ENCODE peak calls at places on chromosome 17, in ten cellular contexts. R is NCI-H1092 treated with DMSO at 0.1 percent for 48 hours; E is EH; K is stimulated activated CD4-positive, alpha-beta T cell treated with anti-CD3 and anti-CD28 coated beads, Interleukin-4, amount 100 ng/mL, for 24 hours; G is RPMI8226; Q is hippocampal formation; S is left ventricle myocardium inferior; T is non-pigmented ciliary epithelial cell; Z is right cardiac atrium; U is CD4-positive, CD25-positive, alpha-beta regulatory T cell. C is an unnamed sample.
A peak's percentile ranks its signal among the peaks of the same experiment; 100 is the strongest.

GRCh38 chr17:39744075-39744835 is 6.5 kb downstream of the GRB7 start:
- DNase-seq in R (no peak), E (no peak), K (no peak), G (no peak), Q (no peak), S (no peak), T (no peak), Z (no peak), U (no peak), C (no peak)

GRCh38 chr17:563646-564045 is 151.0 kb downstream of the VPS53 start:
- DNase-seq in R (no peak), E (no peak), K (no peak), G (no peak), Q (no peak), S (no peak), T (no peak), Z (no peak), U (no peak), C (no peak)

GRCh38 chr17:17910060-17910459 is 62.1 kb downstream of the TOM1L2 start:
- DNase-seq in R (no peak), E (no peak), K (no peak), G (no peak), Q (no peak), S (no peak), T (no peak), Z (no peak), U (no peak), C (no peak)

GRCh38 chr17:39360537-39360936 is 40.9 kb downstream of the FBXL20 start:
- DNase-seq in R (no peak), E (no peak), K (no peak), G (no peak), Q (peak; percentile 40), S (no peak), T (no peak), Z (no peak), U (no peak), C (peak; percentile 72)

GRCh38 chr17:5355416-5356129 is 63.9 kb downstream of the NUP88 start:
- DNase-seq in R (no peak), E (peak; percentile 15), K (no peak), G (no peak), Q (no peak), S (no peak), T (no peak), Z (no peak), U (no peak), C (no peak)

GRCh38 chr17:46264456-46265198 is 30.3 kb upstream of the LRRC37A start:
- DNase-seq in R (no peak), E (peak; percentile 94), K (no peak), G (no peak), Q (no peak), S (no peak), T (peak; percentile 84), Z (no peak), U (peak; percentile 45), C (no peak)

GRCh38 chr17:80498920-80499410 is 22.6 kb upstream of the NPTX1 start:
- DNase-seq in R (no peak), E (no peak), K (no peak), G (no peak), Q (no peak), S (no peak), T (no peak), Z (no peak), U (no peak), C (no peak)

GRCh38 chr17:42247734-42248133 is 28.5 kb downstream of the STAT5B start:
- DNase-seq in R (no peak), E (peak; percentile 86), K (no peak), G (no peak), Q (no peak), S (no peak), T (no peak), Z (no peak), U (no peak), C (no peak)

GRCh38 chr17:59234631-59235030 is 14.3 kb downstream of the GDPD1 start:
- DNase-seq in R (no peak), E (no peak), K (no peak), G (no peak), Q (peak; percentile 82), S (no peak), T (no peak), Z (no peak), U (no peak), C (no peak)

GRCh38 chr17:7296189-7296861 is 1.9 kb upstream of the YBX2 start:
- DNase-seq in R (peak; percentile 54), E (peak; percentile 84), K (peak; percentile 65), G (peak; percentile 85), Q (peak; percentile 61), S (peak; percentile 86), T (no peak), Z (peak; percentile 86), U (peak; percentile 46), C (peak; percentile 87)

GRCh38 chr17:58325289-58325726 is 3.3 kb downstream of the TSPOAP1 start:
- DNase-seq in R (no peak), E (no peak), K (no peak), G (peak; percentile 50), Q (no peak), S (no peak), T (no peak), Z (no peak), U (no peak), C (no peak)

GRCh38 chr17:50464121-50464520 is 4.6 kb downstream of the CHAD start:
- DNase-seq in R (no peak), E (no peak), K (no peak), G (peak; percentile 58), Q (no peak), S (no peak), T (no peak), Z (no peak), U (no peak), C (no peak)

GRCh38 chr17:57921342-57921741 is 33.9 kb downstream of the CUEDC1 start:
- DNase-seq in R (no peak), E (peak; percentile 44), K (no peak), G (no peak), Q (peak; percentile 63), S (peak; percentile 36), T (no peak), Z (peak; percentile 50), U (no peak), C (peak; percentile 35)

GRCh38 chr17:29195465-29196081 is 15.4 kb upstream of the MYO18A start:
- DNase-seq in R (no peak), E (peak; percentile 63), K (no peak), G (peak; percentile 16), Q (no peak), S (no peak), T (no peak), Z (no peak), U (no peak), C (no peak)

GRCh38 chr17:82443465-82444283 is 6.9 kb downstream of the CYBC1 start:
- DNase-seq in R (no peak), E (no peak), K (no peak), G (no peak), Q (no peak), S (no peak), T (no peak), Z (peak; percentile 27), U (no peak), C (peak; percentile 92)

GRCh38 chr17:71440513-71440912 is 680.3 kb upstream of the SOX9 start:
- DNase-seq in R (no peak), E (peak; percentile 56), K (no peak), G (no peak), Q (no peak), S (no peak), T (no peak), Z (no peak), U (no peak), C (peak; percentile 14)

GRCh38 chr17:4898927-4899326 is 409 bp upstream of the C17orf107 start:
- DNase-seq in R (no peak), E (no peak), K (no peak), G (no peak), Q (no peak), S (no peak), T (no peak), Z (no peak), U (no peak), C (no peak)

GRCh38 chr17:21252289-21252874 is 828 bp downstream of the NATD1 start:
- DNase-seq in R (no peak), E (peak; percentile 16), K (no peak), G (no peak), Q (no peak), S (no peak), T (no peak), Z (no peak), U (no peak), C (peak; percentile 37)

GRCh38 chr17:55717898-55718735 is 4.5 kb downstream of the TMEM100 start:
- DNase-seq in R (peak; percentile 76), E (peak; percentile 66), K (peak; percentile 71), G (peak; percentile 73), Q (peak; percentile 33), S (peak; percentile 75), T (no peak), Z (peak; percentile 79), U (peak; percentile 46), C (peak; percentile 94)

GRCh38 chr17:10879110-10879509 is 41.2 kb upstream of the PIRT start:
- DNase-seq in R (no peak), E (no peak), K (no peak), G (no peak), Q (peak; percentile 47), S (peak; percentile 19), T (no peak), Z (no peak), U (no peak), C (peak; percentile 50)

GRCh38 chr17:19978803-19979202 is 1.2 kb upstream of the AKAP10 start:
- DNase-seq in R (no peak), E (no peak), K (no peak), G (no peak), Q (no peak), S (no peak), T (no peak), Z (no peak), U (no peak), C (no peak)

GRCh38 chr17:15112881-15113617 is 152.1 kb downstream of the PMP22 start:
- DNase-seq in R (no peak), E (peak; percentile 44), K (no peak), G (no peak), Q (no peak), S (no peak), T (no peak), Z (no peak), U (no peak), C (no peak)

GRCh38 chr17:47729486-47729885 is 3.5 kb upstream of the TBX21 start:
- DNase-seq in R (no peak), E (no peak), K (no peak), G (no peak), Q (no peak), S (no peak), T (no peak), Z (no peak), U (no peak), C (no peak)

GRCh38 chr17:33560165-33560564 is 267.1 kb upstream of the ASIC2 start:
- DNase-seq in R (no peak), E (peak; percentile 52), K (no peak), G (no peak), Q (no peak), S (no peak), T (peak; percentile 38), Z (no peak), U (no peak), C (no peak)

GRCh38 chr17:72474740-72475477 is 354.1 kb downstream of the SOX9 start:
- DNase-seq in R (no peak), E (no peak), K (no peak), G (no peak), Q (no peak), S (no peak), T (no peak), Z (no peak), U (no peak), C (no peak)

GRCh38 chr17:81737947-81738800 is 26.1 kb downstream of the SLC25A10 start:
- DNase-seq in R (no peak), E (no peak), K (no peak), G (no peak), Q (no peak), S (no peak), T (no peak), Z (no peak), U (no peak), C (no peak)

GRCh38 chr17:58710948-58711552 is 18.6 kb downstream of the RAD51C start:
- DNase-seq in R (peak; percentile 34), E (peak; percentile 65), K (peak; percentile 58), G (peak; percentile 75), Q (peak; percentile 11), S (no peak), T (no peak), Z (no peak), U (peak; percentile 45), C (peak; percentile 78)

GRCh38 chr17:80265205-80266068 is 4.8 kb downstream of the RNF213 start:
- DNase-seq in R (no peak), E (no peak), K (peak; percentile 83), G (no peak), Q (no peak), S (no peak), T (no peak), Z (no peak), U (peak; percentile 60), C (no peak)

C was measured in testis.